ENCODE peak calls at places on chromosome 20, in seven cellular contexts. M, D, L, T, A, E and N are unnamed samples.

GRCh38 chr20:63740070-63740500 is 509 bp downstream of the SLC2A4RG start:
- DNase-seq in E (no peak), T (no peak), M (no peak), L (peak), A (no peak), D (no peak), N (peak)

GRCh38 chr20:38870733-38871559 is 55.3 kb upstream of the FAM83D start:
- DNase-seq in D (no peak), E (peak), A (no peak), T (no peak), M (no peak), L (peak), N (no peak)

GRCh38 chr20:19427913-19428800 is 215.7 kb downstream of the SLC24A3 start:
- DNase-seq in M (no peak), D (no peak), A (no peak), E (no peak), L (no peak), T (no peak), N (no peak)

GRCh38 chr20:17936791-17937687 is 31.6 kb downstream of the SNX5 start:
- DNase-seq in T (no peak), A (no peak), M (no peak), E (no peak), D (no peak), L (no peak), N (peak)

GRCh38 chr20:62025832-62026563 is 39.7 kb downstream of the TAF4 start:
- DNase-seq in D (no peak), T (no peak), A (peak), E (peak), L (peak), M (no peak), N (no peak)

GRCh38 chr20:37257993-37258392 is 3.6 kb downstream of the GHRH start:
- DNase-seq in D (no peak), A (no peak), M (peak), L (no peak), T (no peak), E (no peak), N (no peak)

GRCh38 chr20:62737971-62738881 is 29.6 kb downstream of the NTSR1 start:
- DNase-seq in E (no peak), L (no peak), D (no peak), A (no peak), M (no peak), T (no peak), N (no peak)

GRCh38 chr20:41362748-41363140 is 3.9 kb downstream of the EMILIN3 start:
- DNase-seq in D (no peak), E (no peak), T (no peak), M (no peak), A (no peak), L (no peak), N (no peak)

GRCh38 chr20:41205313-41205712 is 68.0 kb downstream of the PLCG1 start:
- DNase-seq in A (no peak), M (no peak), L (no peak), T (no peak), D (no peak), E (no peak), N (no peak)

GRCh38 chr20:45154183-45154582 is 20.5 kb upstream of the PI3 start:
- DNase-seq in M (no peak), A (no peak), D (no peak), T (no peak), E (no peak), L (no peak), N (no peak)

GRCh38 chr20:21020656-21021004 is 85.5 kb downstream of the LINC00237 start:
- DNase-seq in T (no peak), A (no peak), E (no peak), M (no peak), L (no peak), D (no peak), N (no peak)

GRCh38 chr20:34062651-34063482 is 49.2 kb downstream of the EIF2S2 start:
- DNase-seq in D (no peak), T (no peak), E (no peak), L (no peak), A (no peak), M (no peak), N (no peak)

GRCh38 chr20:37823276-37823980 is 79.5 kb upstream of the VSTM2L start:
- DNase-seq in E (no peak), M (no peak), A (no peak), D (no peak), L (no peak), T (no peak), N (no peak)

GRCh38 chr20:17873410-17874270 is 95.0 kb downstream of the SNX5 start:
- DNase-seq in M (no peak), T (peak), A (peak), E (peak), D (no peak), L (no peak), N (peak)

GRCh38 chr20:34475979-34476736 is 40.1 kb upstream of the DYNLRB1 start:
- DNase-seq in D (no peak), M (no peak), A (peak), E (peak), T (no peak), L (peak), N (peak)

GRCh38 chr20:62707981-62708521 is 585 bp upstream of the NTSR1 start:
- DNase-seq in A (peak), D (peak), L (no peak), M (no peak), T (no peak), E (no peak), N (no peak)

GRCh38 chr20:63924241-63924640 is 29.3 kb downstream of the DNAJC5 start:
- DNase-seq in M (no peak), A (no peak), L (no peak), E (no peak), T (no peak), D (no peak), N (no peak)

GRCh38 chr20:10492065-10492464 is 57.0 kb downstream of the SLX4IP start:
- DNase-seq in T (no peak), L (no peak), A (no peak), D (no peak), E (no peak), M (no peak), N (no peak)

GRCh38 chr20:3980260-3981131 is 34.9 kb downstream of the RNF24 start:
- DNase-seq in T (no peak), M (peak), A (no peak), E (peak), D (no peak), L (no peak), N (no peak)

GRCh38 chr20:3203315-3204123 is 963 bp downstream of the DDRGK1 start:
- DNase-seq in M (peak), A (no peak), E (peak), T (no peak), L (no peak), D (no peak), N (no peak)

GRCh38 chr20:53579266-53579580 is 14.4 kb downstream of the ZNF217 start:
- DNase-seq in D (no peak), T (no peak), A (no peak), L (no peak), E (no peak), M (no peak), N (no peak)

GRCh38 chr20:24439737-24440136 is 29.7 kb upstream of the SYNDIG1 start:
- DNase-seq in L (no peak), T (no peak), A (no peak), E (no peak), D (no peak), M (no peak), N (no peak)

GRCh38 chr20:53104889-53105288 is 132.7 kb downstream of the TSHZ2 start:
- DNase-seq in L (no peak), T (no peak), D (no peak), M (no peak), A (no peak), E (no peak), N (no peak)

GRCh38 chr20:46894971-46895905 is 595 bp downstream of the EYA2 start:
- DNase-seq in M (no peak), T (no peak), L (no peak), D (no peak), E (no peak), A (no peak), N (no peak)

GRCh38 chr20:49163696-49164095 is 24.4 kb downstream of the STAU1 start:
- DNase-seq in T (no peak), A (no peak), L (no peak), E (no peak), M (no peak), D (no peak), N (no peak)

GRCh38 chr20:43915209-43916072 is 789 bp downstream of the TOX2 start:
- DNase-seq in A (no peak), D (no peak), M (no peak), T (no peak), E (peak), L (peak), N (no peak)